ENCODE peak calls at places on chromosome 19, in six cellular contexts. M, K, Y, I, E and C are unnamed samples.

GRCh38 chr19:1853295-1854031 is 5.2 kb upstream of the REXO1 start:
- DNase-seq in M (no peak), K (peak; percentile 77), Y (peak; percentile 74), I (peak; percentile 87), E (peak; percentile 81), C (peak; percentile 87)

GRCh38 chr19:3950871-3951861 is 18.3 kb downstream of the NMRK2 start:
- DNase-seq in M (no peak), K (no peak), Y (peak; percentile 9), I (no peak), E (no peak), C (no peak)

GRCh38 chr19:31232871-31233270 is 116.4 kb downstream of the TSHZ3 start:
- DNase-seq in M (no peak), K (no peak), Y (peak; percentile 97), I (no peak), E (no peak), C (peak; percentile 95)

GRCh38 chr19:54481326-54481930 is 8.3 kb upstream of the CDC42EP5 start:
- DNase-seq in M (no peak), K (peak; percentile 45), Y (peak; percentile 48), I (no peak), E (no peak), C (peak; percentile 87)

GRCh38 chr19:36604656-36605100 is 435 bp upstream of the ZNF382 start:
- DNase-seq in M (peak; percentile 11), K (peak; percentile 7), Y (peak; percentile 17), I (no peak), E (peak; percentile 38), C (peak; percentile 59)

GRCh38 chr19:19417618-19418270 is 12.3 kb downstream of the GATAD2A start:
- DNase-seq in M (no peak), K (no peak), Y (no peak), I (no peak), E (no peak), C (no peak)

GRCh38 chr19:49113762-49114629 is at the start of gene LIN7B:
- DNase-seq in M (no peak), K (peak; percentile 63), Y (peak; percentile 49), I (no peak), E (no peak), C (peak; percentile 88)

GRCh38 chr19:33375156-33375744 is 1.7 kb downstream of the CEBPG start:
- DNase-seq in M (no peak), K (no peak), Y (no peak), I (no peak), E (no peak), C (no peak)

GRCh38 chr19:44574201-44574950 is 39.0 kb upstream of the IGSF23 start:
- DNase-seq in M (no peak), K (no peak), Y (no peak), I (no peak), E (no peak), C (no peak)

GRCh38 chr19:33134571-33135041 is 2.7 kb downstream of the WDR88 start:
- DNase-seq in M (no peak), K (no peak), Y (no peak), I (no peak), E (no peak), C (no peak)

GRCh38 chr19:4060621-4061177 is 6.0 kb downstream of the ZBTB7A start:
- DNase-seq in M (no peak), K (no peak), Y (no peak), I (no peak), E (no peak), C (no peak)

GRCh38 chr19:2887391-2887914 is 13.3 kb upstream of the ZNF57 start:
- DNase-seq in M (no peak), K (peak; percentile 95), Y (peak; percentile 73), I (no peak), E (no peak), C (peak; percentile 82)

GRCh38 chr19:54206831-54207177 is 6.1 kb downstream of the RPS9 start:
- DNase-seq in M (no peak), K (no peak), Y (no peak), I (no peak), E (no peak), C (no peak)

GRCh38 chr19:47122359-47123335 is 8.0 kb upstream of the SAE1 start:
- DNase-seq in M (no peak), K (peak; percentile 29), Y (peak; percentile 52), I (no peak), E (no peak), C (peak; percentile 78)

GRCh38 chr19:58317481-58318072 is 9.2 kb upstream of the ZSCAN22 start:
- DNase-seq in M (no peak), K (no peak), Y (peak; percentile 66), I (no peak), E (no peak), C (peak; percentile 59)

GRCh38 chr19:45215391-45216191 is 29.6 kb downstream of the EXOC3L2 start:
- DNase-seq in M (no peak), K (no peak), Y (no peak), I (peak; percentile 60), E (peak; percentile 30), C (no peak)

GRCh38 chr19:4376991-4377781 is 23.2 kb downstream of the SH3GL1 start:
- DNase-seq in M (no peak), K (no peak), Y (no peak), I (no peak), E (no peak), C (no peak)

GRCh38 chr19:36136975-36137686 is 2.7 kb upstream of the CAPNS1 start:
- DNase-seq in M (peak; percentile 61), K (no peak), Y (peak; percentile 63), I (peak; percentile 82), E (peak; percentile 86), C (peak; percentile 83)

GRCh38 chr19:2302319-2303208 is 5.4 kb downstream of the LINGO3 start:
- DNase-seq in M (no peak), K (no peak), Y (peak; percentile 68), I (no peak), E (no peak), C (peak; percentile 35)

GRCh38 chr19:55069137-55069858 is 6.3 kb upstream of the RDH13 start:
- DNase-seq in M (no peak), K (no peak), Y (peak; percentile 29), I (peak; percentile 92), E (peak; percentile 63), C (peak; percentile 39)

GRCh38 chr19:46218160-46218559 is 11.4 kb upstream of the IGFL1 start:
- DNase-seq in M (no peak), K (no peak), Y (peak; percentile 28), I (no peak), E (no peak), C (peak; percentile 20)

GRCh38 chr19:33212773-33213172 is 12.9 kb downstream of the SLC7A10 start:
- DNase-seq in M (no peak), K (no peak), Y (no peak), I (no peak), E (no peak), C (no peak)

GRCh38 chr19:7545295-7545694 is 9.8 kb downstream of the PNPLA6 start:
- DNase-seq in M (no peak), K (no peak), Y (no peak), I (no peak), E (no peak), C (no peak)

GRCh38 chr19:6220385-6221191 is 59.2 kb downstream of the MLLT1 start:
- DNase-seq in M (no peak), K (no peak), Y (peak; percentile 72), I (no peak), E (peak; percentile 60), C (peak; percentile 39)

GRCh38 chr19:47776568-47776967 is 1.9 kb upstream of the SELENOW start:
- DNase-seq in M (no peak), K (no peak), Y (no peak), I (no peak), E (no peak), C (no peak)

GRCh38 chr19:37886571-37886970 is 19.8 kb downstream of the WDR87 start:
- DNase-seq in M (no peak), K (no peak), Y (no peak), I (no peak), E (no peak), C (no peak)

GRCh38 chr19:3880471-3881271 is at the start of gene ATCAY:
- DNase-seq in M (no peak), K (peak; percentile 26), Y (no peak), I (no peak), E (no peak), C (no peak)

GRCh38 chr19:13995017-13995728 is 10.9 kb downstream of the RFX1 start:
- DNase-seq in M (no peak), K (no peak), Y (peak; percentile 48), I (no peak), E (no peak), C (no peak)

GRCh38 chr19:13964776-13965175 is 12.5 kb downstream of the DCAF15 start:
- DNase-seq in M (no peak), K (no peak), Y (peak; percentile 63), I (no peak), E (no peak), C (peak; percentile 37)

GRCh38 chr19:50430888-50431342 is 1.8 kb upstream of the MYBPC2 start:
- DNase-seq in M (no peak), K (no peak), Y (no peak), I (no peak), E (no peak), C (no peak)
- H3K4me1 ChIP-seq in M (peaks cover 6% of the 10 kb centered on the region), K (peaks cover 8% of the 10 kb centered on the region), Y (no peaks in the 10 kb centered on the region), I (peaks cover 4% of the 10 kb centered on the region), E (no peaks in the 10 kb centered on the region), C (peaks cover 6% of the 10 kb centered on the region)

GRCh38 chr19:16375157-16375935 is 50.7 kb downstream of the KLF2 start:
- DNase-seq in M (no peak), K (no peak), Y (no peak), I (no peak), E (no peak), C (no peak)

GRCh38 chr19:16373079-16373478 is 48.5 kb downstream of the KLF2 start:
- DNase-seq in M (no peak), K (no peak), Y (no peak), I (no peak), E (no peak), C (no peak)

GRCh38 chr19:16373539-16373938 is 48.9 kb downstream of the KLF2 start:
- DNase-seq in M (no peak), K (no peak), Y (peak; percentile 94), I (no peak), E (no peak), C (no peak)

GRCh38 chr19:16374436-16374835 is 49.8 kb downstream of the KLF2 start:
- DNase-seq in M (no peak), K (no peak), Y (no peak), I (no peak), E (no peak), C (no peak)

DNA sequence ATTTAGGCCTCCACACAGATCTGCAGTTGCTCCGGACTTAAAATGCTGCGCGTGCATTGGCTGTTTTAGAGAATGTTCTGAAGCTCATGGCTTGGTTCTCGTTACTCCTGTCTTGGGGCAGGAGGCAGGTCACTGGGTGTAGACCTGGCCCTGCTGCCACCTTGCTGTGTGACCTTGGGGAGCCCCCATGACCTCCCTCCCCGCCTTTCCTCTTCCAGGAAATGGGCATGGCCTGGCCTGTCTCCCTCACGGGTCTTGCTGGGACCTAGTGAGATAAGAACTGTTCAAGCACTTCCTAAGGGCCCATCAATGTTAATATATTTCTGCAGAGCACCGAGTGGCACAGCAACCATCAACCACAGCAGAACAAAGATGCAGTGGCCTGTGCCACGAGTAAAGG is 49.4 kb downstream of the KLF2 start:
- DNase-seq in M (no peak), K (no peak), Y (no peak), I (no peak), E (no peak), C (no peak)
- H3K4me1 ChIP-seq in M (peaks cover 3% of the 10 kb centered on the region), K (no peaks in the 10 kb centered on the region), Y (peaks cover 30% of the 10 kb centered on the region), I (peaks cover 4% of the 10 kb centered on the region), E (peaks cover 4% of the 10 kb centered on the region), C (peaks cover 29% of the 10 kb centered on the region)

GRCh38 chr19:39411006-39411831 is 1.2 kb upstream of the PLEKHG2 start:
- DNase-seq in M (no peak), K (no peak), Y (peak; percentile 76), I (no peak), E (no peak), C (peak; percentile 72)
- H3K4me1 ChIP-seq in M (peaks cover 25% of the 10 kb centered on the region), K (peaks cover 32% of the 10 kb centered on the region), Y (peaks cover 15% of the 10 kb centered on the region), I (peaks cover 3% of the 10 kb centered on the region), E (no peaks in the 10 kb centered on the region), C (peaks cover 47% of the 10 kb centered on the region)

GRCh38 chr19:15864824-15865223 is 33.0 kb downstream of the CYP4F2 start:
- DNase-seq in M (no peak), K (no peak), Y (no peak), I (no peak), E (no peak), C (no peak)
- H3K4me1 ChIP-seq in M (no peaks in the 10 kb centered on the region), K (no peaks in the 10 kb centered on the region), Y (no peaks in the 10 kb centered on the region), I (no peaks in the 10 kb centered on the region), E (no peaks in the 10 kb centered on the region), C (no peaks in the 10 kb centered on the region)